ENCODE peak calls at places on chromosomes 4 and X, in seven cellular contexts. One of them, this sample, is unnamed.
A peak's percentile ranks its signal among the peaks of the same experiment; 100 is the strongest.

GRCh38 chrX:130097507-130098201 is 12.6 kb downstream of the ELF4 start:
- DNase-seq in HCT116: no peak
- DNase-seq in colonic mucosa: peak; percentile 76
- DNase-seq in CD8-positive, alpha-beta T cell: no peak
- DNase-seq in fibroblast of lung: no peak
- DNase-seq in lung: no peak
- DNase-seq in CD4-positive, alpha-beta memory T cell: peak; percentile 75
- DNase-seq in this sample: no peak

GRCh38 chr4:168615294-168615693 is 118.4 kb downstream of the PALLD start:
- DNase-seq in HCT116: no peak
- DNase-seq in colonic mucosa: no peak
- DNase-seq in CD8-positive, alpha-beta T cell: no peak
- DNase-seq in fibroblast of lung: peak; percentile 49
- DNase-seq in lung: no peak
- DNase-seq in CD4-positive, alpha-beta memory T cell: no peak
- DNase-seq in this sample: no peak

GRCh38 chr4:40960926-40961325 is 211.2 kb downstream of the NSUN7 start:
- DNase-seq in HCT116: no peak
- DNase-seq in colonic mucosa: no peak
- DNase-seq in CD8-positive, alpha-beta T cell: no peak
- DNase-seq in fibroblast of lung: no peak
- DNase-seq in lung: no peak
- DNase-seq in CD4-positive, alpha-beta memory T cell: no peak
- DNase-seq in this sample: no peak

GRCh38 chrX:120023259-120023658 is 54.2 kb downstream of the RHOXF2B start:
- DNase-seq in HCT116: no peak
- DNase-seq in colonic mucosa: no peak
- DNase-seq in CD8-positive, alpha-beta T cell: no peak
- DNase-seq in fibroblast of lung: no peak
- DNase-seq in lung: no peak
- DNase-seq in CD4-positive, alpha-beta memory T cell: no peak
- DNase-seq in this sample: no peak

GRCh38 chr4:184417802-184418511 is 56.4 kb downstream of the IRF2 start:
- DNase-seq in HCT116: peak; percentile 51
- DNase-seq in colonic mucosa: no peak
- DNase-seq in CD8-positive, alpha-beta T cell: no peak
- DNase-seq in fibroblast of lung: peak; percentile 70
- DNase-seq in lung: no peak
- DNase-seq in CD4-positive, alpha-beta memory T cell: peak; percentile 62
- DNase-seq in this sample: no peak

GRCh38 chr4:164847967-164848649 is 28.9 kb upstream of the APELA start:
- DNase-seq in HCT116: no peak
- DNase-seq in colonic mucosa: no peak
- DNase-seq in CD8-positive, alpha-beta T cell: no peak
- DNase-seq in fibroblast of lung: no peak
- DNase-seq in lung: no peak
- DNase-seq in CD4-positive, alpha-beta memory T cell: no peak
- DNase-seq in this sample: no peak

GRCh38 chr4:88341227-88342192 is 37.1 kb upstream of the HERC6 start:
- DNase-seq in HCT116: no peak
- DNase-seq in colonic mucosa: no peak
- DNase-seq in CD8-positive, alpha-beta T cell: no peak
- DNase-seq in fibroblast of lung: peak; percentile 97
- DNase-seq in lung: no peak
- DNase-seq in CD4-positive, alpha-beta memory T cell: no peak
- DNase-seq in this sample: peak; percentile 55

GRCh38 chr4:151667025-151667424 is 93.8 kb downstream of the GATB start:
- DNase-seq in HCT116: no peak
- DNase-seq in colonic mucosa: no peak
- DNase-seq in CD8-positive, alpha-beta T cell: no peak
- DNase-seq in fibroblast of lung: peak; percentile 59
- DNase-seq in lung: no peak
- DNase-seq in CD4-positive, alpha-beta memory T cell: no peak
- DNase-seq in this sample: peak; percentile 70

GRCh38 chr4:4673070-4673469 is 131.2 kb upstream of the STX18 start:
- DNase-seq in HCT116: peak; percentile 95
- DNase-seq in colonic mucosa: peak; percentile 69
- DNase-seq in CD8-positive, alpha-beta T cell: no peak
- DNase-seq in fibroblast of lung: peak; percentile 56
- DNase-seq in lung: no peak
- DNase-seq in CD4-positive, alpha-beta memory T cell: no peak
- DNase-seq in this sample: no peak

GRCh38 chr4:4671774-4672349 is 130.0 kb upstream of the STX18 start:
- DNase-seq in HCT116: no peak
- DNase-seq in colonic mucosa: no peak
- DNase-seq in CD8-positive, alpha-beta T cell: no peak
- DNase-seq in fibroblast of lung: peak; percentile 46
- DNase-seq in lung: no peak
- DNase-seq in CD4-positive, alpha-beta memory T cell: no peak
- DNase-seq in this sample: no peak

GRCh38 chr4:4668355-4669210 is 126.7 kb upstream of the STX18 start:
- DNase-seq in HCT116: no peak
- DNase-seq in colonic mucosa: no peak
- DNase-seq in CD8-positive, alpha-beta T cell: no peak
- DNase-seq in fibroblast of lung: no peak
- DNase-seq in lung: no peak
- DNase-seq in CD4-positive, alpha-beta memory T cell: no peak
- DNase-seq in this sample: no peak

GRCh38 chr4:4672397-4672796 is 130.5 kb upstream of the STX18 start:
- DNase-seq in HCT116: no peak
- DNase-seq in colonic mucosa: peak; percentile 33
- DNase-seq in CD8-positive, alpha-beta T cell: no peak
- DNase-seq in fibroblast of lung: no peak
- DNase-seq in lung: no peak
- DNase-seq in CD4-positive, alpha-beta memory T cell: no peak
- DNase-seq in this sample: no peak

DNA sequence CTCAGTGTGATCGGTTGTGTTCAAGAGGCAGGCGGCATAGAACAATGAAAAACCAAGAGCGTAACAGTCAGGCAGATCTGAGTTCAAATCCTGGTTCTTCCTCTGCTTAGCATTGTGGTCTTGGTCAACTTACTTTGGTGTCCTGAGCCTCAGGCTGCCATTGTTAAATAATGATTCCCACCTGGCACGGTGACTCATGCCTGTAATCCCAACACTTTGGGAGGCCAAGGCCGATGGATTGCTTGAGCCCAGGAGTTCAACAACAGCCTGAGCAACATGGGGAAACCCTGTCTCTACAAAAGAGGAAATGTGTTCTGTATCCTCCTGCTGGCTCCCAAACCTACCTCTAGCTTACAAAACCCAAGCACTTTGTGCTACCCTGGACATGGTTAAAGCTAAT is 129.0 kb upstream of the STX18 start:
- DNase-seq in HCT116: no peak
- DNase-seq in colonic mucosa: no peak
- DNase-seq in CD8-positive, alpha-beta T cell: no peak
- DNase-seq in fibroblast of lung: no peak
- DNase-seq in lung: no peak
- DNase-seq in CD4-positive, alpha-beta memory T cell: no peak
- DNase-seq in this sample: no peak
- H3K4me1 ChIP-seq in HCT116: peaks cover 59% of the 10 kb centered on the region
- H3K4me1 ChIP-seq in colonic mucosa: no peaks in the 10 kb centered on the region
- H3K4me1 ChIP-seq in CD8-positive, alpha-beta T cell: no peaks in the 10 kb centered on the region
- H3K4me1 ChIP-seq in fibroblast of lung: peaks cover 5% of the 10 kb centered on the region
- H3K4me1 ChIP-seq in lung: no peaks in the 10 kb centered on the region
- H3K4me1 ChIP-seq in CD4-positive, alpha-beta memory T cell: no peaks in the 10 kb centered on the region
- H3K4me1 ChIP-seq in this sample: no peaks in the 10 kb centered on the region

GRCh38 chr4:76606662-76607265 is 171.7 kb downstream of the SHROOM3 start:
- DNase-seq in HCT116: no peak
- DNase-seq in colonic mucosa: no peak
- DNase-seq in CD8-positive, alpha-beta T cell: no peak
- DNase-seq in fibroblast of lung: no peak
- DNase-seq in lung: no peak
- DNase-seq in CD4-positive, alpha-beta memory T cell: no peak
- DNase-seq in this sample: no peak
- H3K27ac ChIP-seq in HCT116: no peak overlapping the region
- H3K27ac ChIP-seq in colonic mucosa: no peak overlapping the region
- H3K27ac ChIP-seq in CD8-positive, alpha-beta T cell: no peak overlapping the region
- H3K27ac ChIP-seq in fibroblast of lung: no peak overlapping the region
- H3K27ac ChIP-seq in lung: peak overlapping the region; percentile 33
- H3K27ac ChIP-seq in CD4-positive, alpha-beta memory T cell: no peak overlapping the region
- H3K27ac ChIP-seq in this sample: no peak overlapping the region

DNA sequence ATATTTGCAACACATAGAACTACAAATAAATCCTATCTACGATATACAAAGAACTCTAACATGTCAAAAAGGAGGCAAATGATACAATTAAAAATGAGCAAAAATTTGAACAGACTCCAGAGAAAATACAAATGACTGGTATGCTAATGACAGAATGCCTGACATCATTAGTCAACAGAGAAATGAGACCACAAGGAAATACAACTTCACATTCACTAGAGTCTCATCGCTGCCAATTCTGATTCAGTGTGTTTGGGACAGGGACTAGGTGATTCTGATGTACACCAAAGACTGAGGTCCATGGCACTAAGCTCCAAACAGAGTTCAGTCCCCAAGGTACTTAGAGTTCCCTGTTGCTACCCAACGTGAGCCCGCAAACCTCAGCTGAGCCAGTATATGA is 23.4 kb downstream of the SLC2A9 start:
- DNase-seq in HCT116: no peak
- DNase-seq in colonic mucosa: no peak
- DNase-seq in CD8-positive, alpha-beta T cell: no peak
- DNase-seq in fibroblast of lung: no peak
- DNase-seq in lung: no peak
- DNase-seq in CD4-positive, alpha-beta memory T cell: no peak
- DNase-seq in this sample: no peak
- H3K4me1 ChIP-seq in HCT116: peaks cover 23% of the 10 kb centered on the region
- H3K4me1 ChIP-seq in colonic mucosa: peaks cover 8% of the 10 kb centered on the region
- H3K4me1 ChIP-seq in CD8-positive, alpha-beta T cell: peaks cover 13% of the 10 kb centered on the region
- H3K4me1 ChIP-seq in fibroblast of lung: no peaks in the 10 kb centered on the region
- H3K4me1 ChIP-seq in lung: no peaks in the 10 kb centered on the region
- H3K4me1 ChIP-seq in CD4-positive, alpha-beta memory T cell: no peaks in the 10 kb centered on the region
- H3K4me1 ChIP-seq in this sample: no peaks in the 10 kb centered on the region

GRCh38 chr4:140255919-140256318 is 101.9 kb upstream of the MAML3 start:
- DNase-seq in HCT116: no peak
- DNase-seq in colonic mucosa: no peak
- DNase-seq in CD8-positive, alpha-beta T cell: no peak
- DNase-seq in fibroblast of lung: no peak
- DNase-seq in lung: no peak
- DNase-seq in CD4-positive, alpha-beta memory T cell: no peak
- DNase-seq in this sample: no peak

GRCh38 chr4:140257461-140258305 is 103.7 kb upstream of the MAML3 start:
- DNase-seq in HCT116: no peak
- DNase-seq in colonic mucosa: no peak
- DNase-seq in CD8-positive, alpha-beta T cell: no peak
- DNase-seq in fibroblast of lung: peak; percentile 30
- DNase-seq in lung: no peak
- DNase-seq in CD4-positive, alpha-beta memory T cell: no peak
- DNase-seq in this sample: peak; percentile 38

GRCh38 chr4:140256335-140256734 is 102.4 kb upstream of the MAML3 start:
- DNase-seq in HCT116: no peak
- DNase-seq in colonic mucosa: no peak
- DNase-seq in CD8-positive, alpha-beta T cell: no peak
- DNase-seq in fibroblast of lung: peak; percentile 54
- DNase-seq in lung: no peak
- DNase-seq in CD4-positive, alpha-beta memory T cell: no peak
- DNase-seq in this sample: no peak

GRCh38 chr4:140255467-140255866 is 101.5 kb upstream of the MAML3 start:
- DNase-seq in HCT116: no peak
- DNase-seq in colonic mucosa: no peak
- DNase-seq in CD8-positive, alpha-beta T cell: no peak
- DNase-seq in fibroblast of lung: peak; percentile 57
- DNase-seq in lung: no peak
- DNase-seq in CD4-positive, alpha-beta memory T cell: no peak
- DNase-seq in this sample: no peak

DNA sequence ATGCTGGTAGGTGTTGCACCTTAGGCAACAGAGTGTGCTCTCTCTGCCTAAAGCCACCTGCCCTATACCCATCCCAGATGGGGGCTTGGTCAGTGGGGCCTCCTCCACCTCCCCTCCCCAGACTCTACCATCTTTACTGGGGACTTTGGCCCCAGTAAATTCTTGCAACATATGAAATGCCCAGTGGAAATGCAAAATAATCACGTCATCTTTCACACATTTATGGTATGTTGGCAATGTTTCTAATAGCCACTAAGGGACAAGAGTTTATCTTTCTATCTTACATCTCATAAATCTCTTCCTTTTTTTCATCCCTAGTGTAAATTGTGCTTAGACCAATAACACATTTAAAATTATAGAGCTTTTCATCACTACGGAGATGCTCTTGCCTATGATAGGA is 103.0 kb upstream of the MAML3 start:
- DNase-seq in HCT116: no peak
- DNase-seq in colonic mucosa: no peak
- DNase-seq in CD8-positive, alpha-beta T cell: no peak
- DNase-seq in fibroblast of lung: peak; percentile 35
- DNase-seq in lung: no peak
- DNase-seq in CD4-positive, alpha-beta memory T cell: no peak
- DNase-seq in this sample: no peak
- H3K27ac ChIP-seq in HCT116: no peak overlapping the region
- H3K27ac ChIP-seq in colonic mucosa: no peak overlapping the region
- H3K27ac ChIP-seq in CD8-positive, alpha-beta T cell: no peak overlapping the region
- H3K27ac ChIP-seq in fibroblast of lung: peak overlapping the region; percentile 49
- H3K27ac ChIP-seq in lung: no peak overlapping the region
- H3K27ac ChIP-seq in CD4-positive, alpha-beta memory T cell: no peak overlapping the region
- H3K27ac ChIP-seq in this sample: peak overlapping the region; percentile 74

This sample was measured in gastrocnemius medialis.